ENCODE peak calls at places on chromosomes 16 and 17, in nine cellular contexts. S is mesendoderm; Q is PC-3; E is amniotic stem cell; J is anterior cingulate cortex; Z is naive thymus-derived CD8-positive, alpha-beta T cell; X is LoVo; N is dorsolateral prefrontal cortex; O is right lobe of liver. U is an unnamed sample.

GRCh38 chr16:27313422-27314160 is at the start of gene IL4R:
- DNase-seq in X (peak), N (no peak), Q (peak), E (no peak), O (peak), S (peak), J (no peak), Z (peak), U (peak)

GRCh38 chr16:80583466-80583865 is 42.7 kb downstream of the DYNLRB2 start:
- DNase-seq in N (no peak), Z (no peak), X (no peak), E (no peak), J (no peak), S (no peak), O (no peak), Q (peak), U (no peak)

GRCh38 chr16:11401161-11402050 is 56.1 kb downstream of the RMI2 start:
- DNase-seq in O (peak), E (no peak), S (no peak), J (no peak), X (no peak), Q (peak), Z (no peak), N (no peak), U (peak)

GRCh38 chr16:56279914-56280313 is 88.6 kb downstream of the GNAO1 start:
- DNase-seq in Q (no peak), X (no peak), S (no peak), O (no peak), Z (no peak), E (no peak), N (no peak), J (no peak), U (no peak)

GRCh38 chr16:69831212-69832123 is 69.3 kb downstream of the WWP2 start:
- DNase-seq in S (no peak), E (no peak), Q (peak), O (no peak), X (peak), Z (no peak), J (no peak), N (no peak), U (peak)

GRCh38 chr17:58576679-58577367 is 62.4 kb upstream of the MTMR4 start:
- DNase-seq in Q (no peak), E (no peak), N (no peak), X (no peak), Z (no peak), O (no peak), J (no peak), S (no peak), U (peak)

GRCh38 chr17:20234266-20234665 is 225.1 kb downstream of the SPECC1 start:
- DNase-seq in Q (no peak), J (no peak), N (no peak), O (no peak), S (no peak), X (no peak), E (no peak), Z (peak), U (no peak)

GRCh38 chr16:19085679-19086200 is 18.3 kb downstream of the COQ7 start:
- DNase-seq in J (no peak), S (peak), O (peak), X (peak), Z (no peak), N (no peak), Q (no peak), E (no peak), U (peak)

GRCh38 chr16:89319883-89320716 is 102.6 kb downstream of the ZNF778 start:
- DNase-seq in O (no peak), J (no peak), E (peak), Z (no peak), X (peak), S (peak), N (no peak), Q (peak), U (peak)

GRCh38 chr16:68472581-68472980 is 24.3 kb upstream of the SMPD3 start:
- DNase-seq in J (no peak), Z (no peak), X (no peak), O (no peak), Q (no peak), E (no peak), N (no peak), S (no peak), U (peak)

GRCh38 chr17:14581181-14581830 is 280.4 kb downstream of the HS3ST3B1 start:
- DNase-seq in X (no peak), O (no peak), S (peak), Z (no peak), E (no peak), J (no peak), Q (peak), N (no peak), U (no peak)

GRCh38 chr17:68701046-68701445 is 99.9 kb upstream of the FAM20A start:
- DNase-seq in O (no peak), J (no peak), S (peak), Q (no peak), X (no peak), Z (no peak), N (no peak), E (no peak), U (no peak)

U was measured in DMS53.